ENCODE peak calls at places on chromosome 21, in seven cellular contexts. G is HCT116, Y is GM23338, O is sigmoid colon, S is esophagus muscularis mucosa, H is vagina, I is prostate gland. L is an unnamed sample.

GRCh38 chr21:39313457-39314154 is at the start of gene BRWD1:
- DNase-seq in I (peak; percentile 61), H (no peak), S (peak; percentile 94), G (peak; percentile 58), Y (peak; percentile 90), O (peak; percentile 93), L (peak; percentile 95)

GRCh38 chr21:45991606-45992301 is 10.2 kb downstream of the COL6A1 start:
- DNase-seq in H (peak; percentile 86), Y (no peak), S (no peak), G (no peak), O (peak; percentile 62), I (no peak), L (peak; percentile 47)

GRCh38 chr21:44871576-44872265 is 1.8 kb downstream of the PTTG1IP start:
- DNase-seq in Y (no peak), I (peak; percentile 47), S (no peak), O (peak; percentile 77), H (no peak), G (no peak), L (no peak)

GRCh38 chr21:37670883-37671282 is 245.4 kb downstream of the KCNJ6 start:
- DNase-seq in I (no peak), G (no peak), Y (no peak), O (no peak), H (no peak), S (no peak), L (no peak)

GRCh38 chr21:25934771-25935224 is 200.0 kb downstream of the GABPA start:
- DNase-seq in G (no peak), O (peak; percentile 92), Y (no peak), I (peak; percentile 84), H (peak; percentile 95), S (no peak), L (no peak)

GRCh38 chr21:26844258-26845065 is 747 bp downstream of the ADAMTS1 start:
- DNase-seq in S (no peak), H (no peak), O (peak; percentile 84), I (peak; percentile 26), Y (peak; percentile 60), G (no peak), L (peak; percentile 77)

GRCh38 chr21:45074818-45075605 is 632 bp downstream of the ADARB1 start:
- DNase-seq in S (no peak), I (no peak), O (peak; percentile 70), Y (peak; percentile 69), H (no peak), G (no peak), L (peak; percentile 85)

GRCh38 chr21:46294647-46295176 is 8.6 kb downstream of the YBEY start:
- DNase-seq in O (no peak), G (no peak), S (no peak), H (no peak), I (no peak), Y (no peak), L (no peak)

GRCh38 chr21:42790520-42790919 is 88.8 kb downstream of the WDR4 start:
- DNase-seq in Y (no peak), S (no peak), I (no peak), H (no peak), G (no peak), O (no peak), L (no peak)

GRCh38 chr21:32427958-32428623 is 15.6 kb downstream of the EVA1C start:
- DNase-seq in O (no peak), Y (no peak), S (no peak), I (no peak), G (no peak), H (no peak), L (no peak)
- TF ChIP-seq POLR2AphosphoS5 in O (no peak), Y (no peak), S (no peak), I (no peak), G (no peak), H (no peak), L (no peak)

GRCh38 chr21:35196128-35196527 is 147.0 kb upstream of the RUNX1 start:
- DNase-seq in G (no peak), I (no peak), O (no peak), H (no peak), S (no peak), Y (no peak), L (no peak)

GRCh38 chr21:35198004-35198403 is 148.9 kb upstream of the RUNX1 start:
- DNase-seq in H (no peak), Y (no peak), O (no peak), G (peak; percentile 64), S (no peak), I (no peak), L (no peak)

GRCh38 chr21:35198982-35199732 is 150.1 kb upstream of the RUNX1 start:
- DNase-seq in G (no peak), O (no peak), H (no peak), S (no peak), Y (no peak), I (no peak), L (no peak)

GRCh38 chr21:35195232-35195631 is 146.1 kb upstream of the RUNX1 start:
- DNase-seq in I (no peak), O (no peak), H (no peak), S (no peak), G (no peak), Y (no peak), L (no peak)

DNA sequence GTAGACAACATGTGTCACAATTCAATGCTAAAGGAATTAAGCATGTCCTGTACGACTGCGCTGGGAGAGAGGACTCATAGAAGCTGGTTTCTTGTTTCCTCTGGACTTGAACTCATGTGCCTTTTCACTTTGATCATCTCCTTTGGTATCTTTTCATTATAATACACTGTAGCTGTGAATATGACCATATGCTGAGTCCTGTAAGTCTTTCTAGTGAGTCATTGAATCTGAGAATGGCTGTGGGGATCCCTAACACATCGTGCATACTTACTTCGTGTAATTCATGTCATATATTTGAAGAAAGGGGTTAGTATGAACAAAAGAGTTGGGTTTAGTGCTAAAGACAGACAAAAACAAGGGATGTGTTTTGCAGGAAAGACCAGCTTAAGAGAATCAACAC is 148.1 kb upstream of the RUNX1 start:
- DNase-seq in H (no peak), S (no peak), I (no peak), O (no peak), Y (no peak), G (no peak), L (no peak)
- H3K4me3 ChIP-seq in H (no peak overlapping the region), S (no peak overlapping the region), I (no peak overlapping the region), O (no peak overlapping the region), Y (no peak overlapping the region), G (no peak overlapping the region), L (no peak overlapping the region)

DNA sequence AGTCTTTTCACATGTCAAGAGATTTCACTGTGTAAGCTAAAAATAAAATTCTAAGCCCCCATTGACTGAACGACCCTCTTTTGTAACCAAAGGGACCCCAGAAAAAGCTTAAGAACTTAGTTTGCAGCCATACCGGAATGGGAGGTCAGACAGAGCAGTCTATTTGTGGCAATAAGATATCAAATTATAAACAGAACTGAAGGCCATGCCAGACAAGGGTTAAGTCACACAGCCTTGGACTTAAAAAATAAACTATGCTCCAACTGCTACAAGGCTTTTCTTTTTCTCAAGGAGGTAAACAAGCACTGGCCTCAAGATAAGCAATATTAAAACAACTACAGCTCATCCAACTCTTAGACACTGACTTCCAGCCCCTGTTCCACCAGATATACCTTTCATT is 256.9 kb downstream of the BACH1 start:
- DNase-seq in Y (no peak), S (no peak), G (no peak), H (no peak), I (no peak), O (no peak), L (no peak)
- TF ChIP-seq POLR2AphosphoS5 in Y (no peak), S (no peak), G (no peak), H (no peak), I (no peak), O (no peak), L (no peak)

DNA sequence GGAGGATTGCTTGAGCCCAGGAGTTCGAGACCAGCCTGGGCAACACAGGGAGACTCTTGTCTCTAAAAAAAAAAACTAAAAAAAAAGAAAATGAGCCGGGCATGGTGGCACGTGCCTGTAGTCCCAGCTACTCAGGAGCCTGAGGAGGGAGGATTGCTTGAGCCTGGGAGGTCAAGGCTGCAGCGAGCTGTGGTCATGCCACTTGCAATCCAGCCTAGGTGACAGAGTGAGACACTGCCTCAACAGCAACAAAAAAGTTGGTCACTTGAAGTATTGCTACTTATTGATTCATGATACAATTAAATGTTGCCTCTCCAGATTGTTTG is 57.9 kb upstream of the CXADR start:
- DNase-seq in Y (peak; percentile 37), O (no peak), G (no peak), S (no peak), H (no peak), I (no peak), L (no peak)
- H3K4me3 ChIP-seq in Y (peak overlapping the region; percentile 59), O (no peak overlapping the region), G (peak overlapping the region; percentile 15), S (no peak overlapping the region), H (no peak overlapping the region), I (no peak overlapping the region), L (no peak overlapping the region)

L was measured in spleen.